ENCODE peak calls at places on chromosome 13, in four cellular contexts. R, O, J and A are unnamed samples.

GRCh38 chr13:25871389-25872125 is 180.3 kb downstream of the SHISA2 start:
- DNase-seq in J (no peak), R (no peak), O (no peak), A (no peak)

GRCh38 chr13:108686027-108686426 is 56.6 kb downstream of the MYO16 start:
- DNase-seq in R (no peak), J (no peak), O (no peak), A (no peak)

GRCh38 chr13:51861728-51862300 is at the start of gene CCDC70:
- DNase-seq in J (peak; percentile 9), R (no peak), O (no peak), A (peak; percentile 59)

GRCh38 chr13:105996391-105997028 is 539.0 kb downstream of the EFNB2 start:
- DNase-seq in J (no peak), R (no peak), O (no peak), A (no peak)

GRCh38 chr13:25874907-25875306 is 176.9 kb downstream of the SHISA2 start:
- DNase-seq in J (no peak), R (no peak), O (no peak), A (no peak)

GRCh38 chr13:95288899-95289500 is 12.3 kb downstream of the ABCC4 start:
- DNase-seq in O (no peak), R (no peak), J (no peak), A (peak; percentile 49)

GRCh38 chr13:93814658-93815057 is 588.1 kb downstream of the GPC6 start:
- DNase-seq in O (no peak), R (no peak), J (no peak), A (no peak)

GRCh38 chr13:50386527-50387123 is 371.4 kb downstream of the KCNRG start:
- DNase-seq in O (no peak), R (no peak), J (no peak), A (peak; percentile 61)

GRCh38 chr13:30739646-30740642 is 4.6 kb downstream of the ALOX5AP start:
- DNase-seq in R (no peak), J (peak; percentile 92), O (no peak), A (peak; percentile 99)

GRCh38 chr13:110811751-110812110 is 98.2 kb downstream of the ING1 start:
- DNase-seq in R (no peak), O (no peak), J (no peak), A (no peak)

DNA sequence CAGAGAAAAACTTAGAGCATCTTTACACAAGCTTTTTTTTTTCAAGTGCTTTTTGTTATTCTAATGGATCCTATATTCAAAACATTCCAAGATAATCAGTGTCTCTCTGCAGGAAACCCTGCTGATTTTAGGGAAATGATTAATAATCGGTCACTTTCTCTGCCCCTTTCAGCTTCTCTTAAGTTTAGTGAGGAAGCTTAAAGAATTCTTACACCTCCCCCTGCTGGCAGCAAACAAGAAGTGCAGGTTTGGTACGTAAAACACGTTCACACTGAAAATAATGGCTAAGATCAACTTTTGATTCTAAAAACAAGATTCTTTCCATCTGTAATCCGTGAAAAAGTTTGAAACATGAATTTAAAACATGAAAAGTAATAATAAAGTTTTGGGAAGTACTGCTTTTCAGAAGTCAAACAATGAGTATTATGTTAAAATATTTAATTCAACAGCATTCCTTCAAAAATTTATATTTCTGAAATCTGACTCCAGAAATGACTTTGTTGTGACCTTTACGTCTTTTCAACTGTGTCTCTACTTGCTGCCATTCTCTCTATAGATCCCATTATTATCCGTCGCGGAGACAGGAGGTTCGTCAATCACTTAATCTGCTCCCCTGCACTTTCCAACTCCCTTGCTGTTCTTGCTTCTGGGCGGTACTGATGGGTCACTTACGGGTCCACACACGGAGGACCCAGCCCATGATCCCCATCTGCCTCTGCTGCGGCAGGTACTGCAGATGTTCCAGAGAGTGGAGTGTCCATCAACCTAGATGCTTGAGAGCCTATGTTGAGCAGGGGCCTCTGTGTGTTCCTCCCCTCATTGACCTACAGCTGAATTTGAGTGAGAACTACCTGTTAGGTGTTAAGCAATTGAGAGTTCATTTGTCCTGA is 203.1 kb upstream of the EDNRB start:
- DNase-seq in J (peak; percentile 21), R (no peak), O (peak; percentile 37), A (peak; percentile 26)
- H3K9ac ChIP-seq in J (no peak overlapping the region), R (no peak overlapping the region), O (no peak overlapping the region), A (no peak overlapping the region)

GRCh38 chr13:113349050-113349449 is 14.9 kb downstream of the GRTP1 start:
- DNase-seq in R (peak; percentile 32), J (no peak), O (no peak), A (no peak)

GRCh38 chr13:113349491-113349890 is 14.4 kb downstream of the GRTP1 start:
- DNase-seq in J (no peak), O (no peak), R (peak; percentile 39), A (no peak)

GRCh38 chr13:113351514-113352026 is 12.4 kb downstream of the GRTP1 start:
- DNase-seq in J (no peak), R (no peak), O (no peak), A (no peak)

GRCh38 chr13:113350938-113351335 is 13.0 kb downstream of the GRTP1 start:
- DNase-seq in J (no peak), R (peak; percentile 65), O (no peak), A (no peak)

DNA sequence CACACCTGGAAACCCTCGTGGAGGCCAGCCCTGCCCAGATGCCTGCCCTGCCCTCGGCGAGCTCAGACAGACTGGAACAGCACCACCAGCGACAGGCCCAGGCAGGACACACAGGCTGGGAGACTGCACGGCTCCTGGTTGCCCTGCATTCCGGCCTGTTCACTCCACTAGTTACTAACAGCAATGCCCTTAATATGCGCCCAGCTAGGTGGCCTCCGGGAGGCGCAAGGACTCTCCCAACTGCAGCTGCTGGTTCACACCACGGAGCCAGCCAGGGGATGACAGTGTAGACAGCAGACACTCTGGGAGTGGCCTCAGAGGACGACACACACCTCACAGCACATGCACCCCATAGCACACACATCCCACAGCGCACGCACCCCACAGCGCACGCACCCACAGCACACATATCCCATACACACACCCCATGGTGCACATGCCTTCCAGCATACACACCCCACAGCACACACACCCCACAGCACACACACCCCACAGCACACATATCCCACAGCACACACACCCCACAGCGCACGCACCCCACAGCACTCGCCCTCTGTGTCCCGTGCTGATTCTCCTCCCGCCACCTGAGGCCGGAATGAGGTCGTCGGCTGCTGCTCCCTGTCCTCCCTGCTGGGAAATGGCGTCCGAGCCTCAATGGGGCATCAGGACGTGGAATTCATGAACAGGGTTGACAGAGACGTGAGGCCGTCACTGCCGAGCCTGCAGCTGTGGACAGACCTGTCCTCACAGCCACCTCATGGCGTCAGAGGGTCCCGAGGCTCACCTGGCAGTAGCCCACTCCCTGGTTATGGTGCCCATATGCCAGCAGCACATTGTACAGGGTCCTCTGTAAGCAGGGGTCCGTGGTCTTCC is 13.6 kb downstream of the GRTP1 start:
- DNase-seq in R (peak; percentile 64), J (peak; percentile 26), O (peak; percentile 20), A (no peak)
- TF ChIP-seq CTCF in R (no peak), J (peak; percentile 21), O (peak; percentile 36), A (no peak)

DNA sequence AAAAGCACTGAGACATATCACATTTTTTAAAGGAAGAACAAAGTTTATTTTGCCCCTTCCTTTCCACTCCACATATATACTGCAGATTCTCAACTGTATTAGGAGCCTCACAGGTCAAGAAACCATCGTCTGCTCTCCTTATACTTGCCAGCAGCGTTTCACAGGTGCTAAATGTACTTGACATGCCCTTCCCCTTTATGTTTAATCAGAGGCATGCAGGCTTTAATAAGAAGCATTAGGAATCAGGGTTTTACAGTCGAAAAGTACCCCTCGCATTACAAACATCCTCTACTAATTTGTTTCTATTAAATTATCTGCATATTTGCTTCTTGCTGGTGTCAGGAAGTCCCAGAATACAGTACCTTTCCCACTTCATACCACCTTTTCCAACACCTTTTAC is 3.7 kb upstream of the RAP2A start:
- DNase-seq in R (no peak), J (no peak), O (no peak), A (no peak)
- H3K9ac ChIP-seq in R (no peak overlapping the region), J (no peak overlapping the region), O (no peak overlapping the region), A (peak overlapping the region; percentile 46)

GRCh38 chr13:73945371-73945770 is 188.8 kb downstream of the KLF12 start:
- DNase-seq in J (no peak), O (no peak), R (no peak), A (no peak)
- TF ChIP-seq CTCF in J (peak; percentile 16), O (no peak), R (no peak), A (no peak)

DNA sequence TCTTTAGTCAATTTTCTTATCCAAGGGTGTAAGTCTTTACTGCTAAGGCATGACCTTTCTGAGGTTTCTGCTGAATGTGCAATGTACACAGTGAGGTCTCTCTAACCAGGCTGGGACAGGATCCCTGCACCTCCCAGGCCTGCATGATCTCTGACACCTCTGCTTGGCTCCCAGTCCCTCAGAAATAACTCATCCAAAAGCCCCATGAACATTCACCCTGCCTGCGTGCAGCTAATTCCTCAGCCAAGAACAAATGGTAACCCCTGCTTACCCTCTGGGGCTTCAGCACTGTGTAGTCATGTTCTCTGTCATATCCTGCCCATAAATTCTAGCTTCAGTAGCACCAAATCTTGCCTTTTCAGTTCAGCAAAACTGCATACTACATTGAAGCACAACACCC is 1146.3 kb upstream of the MIR17HG start:
- DNase-seq in O (no peak), J (peak; percentile 58), R (no peak), A (peak; percentile 4)
- H3K9ac ChIP-seq in O (no peak overlapping the region), J (no peak overlapping the region), R (no peak overlapping the region), A (no peak overlapping the region)

GRCh38 chr13:44300895-44301638 is 72.6 kb upstream of the SERP2 start:
- DNase-seq in O (no peak), J (peak; percentile 92), R (no peak), A (peak; percentile 95)
- TF ChIP-seq CTCF in O (no peak), J (no peak), R (no peak), A (no peak)

GRCh38 chr13:35720690-35721554 is 244.4 kb upstream of the MAB21L1 start:
- DNase-seq in R (no peak), O (peak; percentile 31), J (peak; percentile 9), A (no peak)
- H3K9ac ChIP-seq in R (no peak overlapping the region), O (no peak overlapping the region), J (no peak overlapping the region), A (peak overlapping the region; percentile 10)

DNA sequence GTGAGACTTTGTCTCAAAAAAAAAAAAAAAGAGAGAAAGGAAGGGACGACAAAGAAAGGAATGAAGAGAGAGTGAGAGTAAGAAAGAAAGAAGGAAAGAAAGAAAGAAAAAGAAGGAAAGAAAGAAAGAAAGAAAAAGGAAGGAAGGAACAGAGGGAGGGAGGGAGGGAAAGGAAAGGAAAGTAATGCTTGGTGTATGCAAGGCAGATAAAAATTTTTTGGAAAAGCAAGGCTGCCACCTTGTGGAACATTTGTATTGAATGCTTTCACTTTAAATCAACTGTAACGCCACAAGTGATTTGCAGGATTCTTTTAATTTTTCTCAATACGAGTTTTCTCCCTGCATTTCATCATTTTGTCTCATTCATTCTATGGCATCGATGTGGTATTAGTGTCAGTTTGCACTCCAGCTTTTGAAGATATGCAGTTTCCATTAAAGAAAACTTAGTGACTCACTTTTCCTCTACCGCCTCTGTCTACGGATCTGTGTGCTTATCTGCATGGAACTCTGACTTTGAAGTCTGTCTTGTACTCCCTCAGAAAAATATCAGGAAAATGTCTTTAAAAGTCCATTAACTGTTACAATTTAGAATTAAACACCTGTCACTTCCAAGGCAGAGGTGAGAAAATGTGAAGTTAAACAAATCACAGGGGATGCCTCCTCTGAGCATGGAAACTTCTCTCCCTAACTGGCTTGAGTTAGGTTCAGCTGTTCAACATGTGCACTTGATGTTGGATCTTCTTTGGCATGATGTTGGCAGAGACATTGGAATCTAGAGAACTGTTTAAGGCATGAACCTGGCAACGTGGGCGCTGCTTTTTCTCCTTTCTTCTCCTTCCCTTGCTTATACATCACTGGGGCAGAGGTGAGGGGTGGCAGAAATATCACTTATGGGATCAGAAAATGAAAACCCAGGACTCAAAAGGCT is 20.0 kb upstream of the ZDHHC20 start:
- DNase-seq in J (peak; percentile 57), R (no peak), O (peak; percentile 72), A (peak; percentile 53)
- TF ChIP-seq CTCF in J (peak; percentile 59), R (peak; percentile 61), O (peak; percentile 72), A (peak; percentile 47)

GRCh38 chr13:32175307-32175706 is 139.9 kb downstream of the ZAR1L start:
- DNase-seq in O (no peak), R (no peak), J (no peak), A (no peak)
- H3K9ac ChIP-seq in O (no peak overlapping the region), R (no peak overlapping the region), J (no peak overlapping the region), A (no peak overlapping the region)